ENCODE peak calls at places on chromosomes 3 and 15, in nine cellular contexts. I, C, A, S, V, P, M, G and D are unnamed samples.

GRCh38 chr15:34252545-34252944 is 27.7 kb downstream of the EMC4 start:
- DNase-seq in M (no peak), P (no peak), A (no peak), S (no peak), C (no peak), V (no peak), G (no peak), I (no peak), D (no peak)

GRCh38 chr3:148315756-148316155 is 381.9 kb upstream of the AGTR1 start:
- DNase-seq in V (peak), I (no peak), C (no peak), G (no peak), P (no peak), M (no peak), A (no peak), S (no peak), D (peak)

GRCh38 chr3:147421184-147421912 is 12.2 kb downstream of the ZIC1 start:
- DNase-seq in C (no peak), V (peak), S (no peak), I (no peak), A (no peak), G (no peak), P (no peak), M (no peak), D (no peak)

GRCh38 chr3:51024765-51025681 is 350.3 kb downstream of the DOCK3 start:
- DNase-seq in S (no peak), C (no peak), A (peak), G (no peak), M (peak), V (no peak), P (no peak), I (peak), D (no peak)

GRCh38 chr3:128469128-128469527 is 2.4 kb upstream of the DNAJB8 start:
- DNase-seq in A (no peak), I (no peak), M (no peak), G (no peak), P (no peak), C (no peak), S (no peak), V (no peak), D (no peak)

GRCh38 chr3:148931574-148931973 is 59.8 kb upstream of the GYG1 start:
- DNase-seq in P (no peak), S (no peak), M (no peak), I (no peak), A (no peak), C (no peak), V (no peak), G (no peak), D (no peak)

GRCh38 chr3:51715231-51716058 is 8.6 kb downstream of the GRM2 start:
- DNase-seq in A (no peak), M (no peak), C (no peak), G (no peak), V (no peak), S (no peak), P (no peak), I (peak), D (no peak)

GRCh38 chr3:111215481-111215880 is 143.9 kb downstream of the NECTIN3 start:
- DNase-seq in S (no peak), I (no peak), M (no peak), C (no peak), G (no peak), A (no peak), V (no peak), P (no peak), D (peak)

GRCh38 chr3:150083653-150084037 is 113.0 kb upstream of the PFN2 start:
- DNase-seq in V (no peak), S (no peak), C (no peak), P (peak), A (no peak), I (no peak), G (peak), M (no peak), D (peak)

GRCh38 chr15:48520376-48521155 is 124.9 kb downstream of the FBN1 start:
- DNase-seq in C (no peak), S (no peak), I (peak), M (no peak), G (no peak), A (no peak), V (no peak), P (no peak), D (no peak)

GRCh38 chr3:142566096-142566495 is 12.4 kb downstream of the ATR start:
- DNase-seq in A (no peak), G (no peak), S (no peak), M (no peak), I (no peak), P (no peak), C (no peak), V (no peak), D (no peak)

GRCh38 chr3:43549626-43550025 is 72.2 kb downstream of the ANO10 start:
- DNase-seq in A (no peak), V (no peak), S (no peak), C (no peak), M (no peak), G (no peak), I (no peak), P (no peak), D (no peak)

GRCh38 chr15:49686626-49687025 is 65.8 kb downstream of the DTWD1 start:
- DNase-seq in M (no peak), V (peak), I (no peak), S (no peak), G (no peak), P (peak), C (no peak), A (no peak), D (peak)

GRCh38 chr15:31081568-31082250 is 19.8 kb downstream of the TRPM1 start:
- DNase-seq in C (no peak), A (no peak), S (no peak), P (no peak), G (peak), V (no peak), I (no peak), M (no peak), D (no peak)

GRCh38 chr15:98896802-98897732 is 110.5 kb downstream of the PGPEP1L start:
- DNase-seq in C (no peak), I (no peak), S (no peak), P (peak), V (peak), G (no peak), A (no peak), M (no peak), D (peak)

GRCh38 chr3:104437131-104437750 is 929.5 kb upstream of the ALCAM start:
- DNase-seq in G (no peak), V (peak), S (no peak), P (peak), C (no peak), A (no peak), M (no peak), I (no peak), D (peak)

GRCh38 chr15:40051616-40052415 is 12.8 kb upstream of the SRP14 start:
- DNase-seq in M (no peak), C (no peak), I (no peak), A (no peak), S (no peak), P (no peak), V (no peak), G (no peak), D (no peak)

GRCh38 chr15:69973102-69973714 is 124.5 kb downstream of the TLE3 start:
- DNase-seq in V (peak), G (no peak), A (no peak), C (no peak), P (peak), S (no peak), M (no peak), I (no peak), D (peak)

GRCh38 chr3:31106912-31107311 is 212.5 kb upstream of the GADL1 start:
- DNase-seq in M (no peak), P (peak), G (no peak), A (no peak), I (no peak), S (no peak), C (no peak), V (no peak), D (peak)

GRCh38 chr3:149373235-149374125 is 4.0 kb downstream of the TM4SF1 start:
- DNase-seq in S (no peak), V (no peak), A (no peak), I (no peak), P (peak), M (no peak), G (no peak), C (no peak), D (peak)